ENCODE peak calls at places on chromosomes 16 and 17, in six cellular contexts. J is neural crest cell; U is hypothalamus; K is AG20443; M is HFFc6; B is activated CD4-positive, alpha-beta T cell treated with anti-CD3 and anti-CD28 coated beads for 48 hours. R is an unnamed sample.

GRCh38 chr16:1305823-1306222 is 3.6 kb upstream of the UBE2I start:
- DNase-seq in M (no peak), U (no peak), B (no peak), J (no peak), K (no peak), R (no peak)

GRCh38 chr16:84569382-84569987 is 48.4 kb downstream of the COTL1 start:
- DNase-seq in B (no peak), M (no peak), U (no peak), J (no peak), K (no peak), R (no peak)

GRCh38 chr16:50697881-50698767 is 4.7 kb downstream of the NOD2 start:
- DNase-seq in K (peak), M (peak), J (no peak), B (peak), U (no peak), R (peak)

GRCh38 chr16:53545433-53545832 is 42.4 kb upstream of the AKTIP start:
- DNase-seq in B (peak), K (no peak), M (no peak), J (no peak), U (no peak), R (no peak)

GRCh38 chr17:14396542-14396941 is 95.7 kb downstream of the HS3ST3B1 start:
- DNase-seq in U (no peak), B (no peak), K (peak), J (no peak), M (peak), R (no peak)

GRCh38 chr17:13940858-13941665 is 128.2 kb upstream of the COX10 start:
- DNase-seq in M (peak), U (no peak), K (no peak), B (no peak), J (no peak), R (peak)

GRCh38 chr17:79838541-79839274 is 532 bp downstream of the CBX4 start:
- DNase-seq in M (peak), B (peak), J (peak), K (peak), U (peak), R (peak)

GRCh38 chr16:24986512-24987303 is 28.5 kb downstream of the ARHGAP17 start:
- DNase-seq in B (no peak), U (no peak), K (peak), J (no peak), M (peak), R (no peak)

GRCh38 chr17:49571283-49571682 is 4.4 kb upstream of the NXPH3 start:
- DNase-seq in M (no peak), B (no peak), U (no peak), K (no peak), J (no peak), R (no peak)

GRCh38 chr17:55833311-55833710 is 82.5 kb downstream of the PCTP start:
- DNase-seq in K (no peak), B (no peak), M (no peak), U (no peak), J (no peak), R (no peak)

GRCh38 chr16:73214825-73215481 is 167.0 kb upstream of the ZFHX3 start:
- DNase-seq in U (no peak), K (peak), M (peak), J (no peak), B (no peak), R (no peak)

GRCh38 chr17:32709562-32709961 is 167.4 kb downstream of the MYO1D start:
- DNase-seq in B (no peak), U (no peak), K (no peak), M (no peak), J (no peak), R (no peak)

GRCh38 chr17:7004398-7005253 is 7.8 kb upstream of the RNASEK start:
- DNase-seq in K (peak), M (peak), J (peak), U (no peak), B (peak), R (peak)

GRCh38 chr17:68468785-68469184 is 11.5 kb upstream of the WIPI1 start:
- DNase-seq in M (no peak), J (no peak), K (no peak), U (no peak), B (no peak), R (no peak)

GRCh38 chr17:66345264-66345663 is 42.9 kb downstream of the PRKCA start:
- DNase-seq in U (no peak), K (no peak), B (no peak), M (no peak), J (no peak), R (no peak)

GRCh38 chr17:50347894-50348291 is 2.0 kb downstream of the XYLT2 start:
- DNase-seq in M (no peak), K (no peak), U (no peak), B (no peak), J (no peak), R (no peak)

GRCh38 chr16:64823676-64824075 is 298.2 kb downstream of the CDH11 start:
- DNase-seq in B (no peak), U (no peak), K (no peak), J (no peak), M (no peak), R (no peak)

GRCh38 chr16:64745275-64745674 is 376.6 kb downstream of the CDH11 start:
- DNase-seq in U (no peak), M (no peak), K (no peak), B (no peak), J (no peak), R (no peak)

GRCh38 chr16:85187002-85187401 is 74.7 kb upstream of the CIBAR2 start:
- DNase-seq in U (no peak), K (peak), M (peak), J (no peak), B (no peak), R (no peak)

GRCh38 chr17:8339540-8339939 is at the start of gene ODF4:
- DNase-seq in J (no peak), K (no peak), M (no peak), B (no peak), U (no peak), R (no peak)

GRCh38 chr17:4582691-4583090 is 1.6 kb upstream of the SMTNL2 start:
- DNase-seq in K (no peak), U (no peak), J (no peak), B (no peak), M (no peak), R (no peak)

GRCh38 chr16:87212026-87212425 is 105.2 kb downstream of the C16orf95 start:
- DNase-seq in B (no peak), M (no peak), J (no peak), K (no peak), U (no peak), R (no peak)

GRCh38 chr17:7862692-7863437 is 5.1 kb downstream of the CYB5D1 start:
- DNase-seq in K (peak), B (no peak), J (no peak), U (no peak), M (no peak), R (no peak)

GRCh38 chr17:58262149-58262548 is 18.6 kb downstream of the MPO start:
- DNase-seq in K (no peak), M (no peak), B (no peak), U (no peak), J (no peak), R (no peak)

GRCh38 chr16:86848821-86849220 is 270.5 kb downstream of the FOXL1 start:
- DNase-seq in B (no peak), U (no peak), K (no peak), M (no peak), J (no peak), R (no peak)

GRCh38 chr16:8550728-8551387 is 39.5 kb downstream of the TMEM114 start:
- DNase-seq in B (no peak), M (no peak), J (no peak), K (no peak), U (no peak), R (no peak)

GRCh38 chr17:81429353-81429774 is 34.1 kb downstream of the BAHCC1 start:
- DNase-seq in K (peak), J (no peak), M (peak), B (no peak), U (peak), R (peak)

GRCh38 chr17:21177401-21177800 is 36.6 kb downstream of the TMEM11 start:
- DNase-seq in U (no peak), J (no peak), B (no peak), K (peak), M (no peak), R (no peak)

GRCh38 chr17:40071720-40072480 is 9.1 kb downstream of the THRA start:
- DNase-seq in K (no peak), B (no peak), J (no peak), M (no peak), U (peak), R (peak)

GRCh38 chr17:10600551-10600950 is 51.1 kb upstream of the MYH2 start:
- DNase-seq in J (no peak), K (no peak), M (peak), B (no peak), U (no peak), R (no peak)

GRCh38 chr17:43327421-43327820 is 71.4 kb upstream of the ARL4D start:
- DNase-seq in K (no peak), M (peak), U (no peak), B (no peak), J (no peak), R (no peak)